ENCODE peak calls at places on chromosomes 13 and 19, in six cellular contexts. Q is small intestine, T is heart left ventricle, I is dorsolateral prefrontal cortex, D is heart right ventricle, J is IMR-90. K is an unnamed sample.

GRCh38 chr19:36151144-36152051 is 849 bp downstream of the COX7A1 start:
- DNase-seq in T (peak), Q (no peak), J (no peak), I (no peak), D (peak), K (no peak)

GRCh38 chr19:17180997-17181702 is 34.0 kb upstream of the USE1 start:
- DNase-seq in T (no peak), J (no peak), D (no peak), I (no peak), Q (no peak), K (no peak)

GRCh38 chr19:3479819-3480215 is 508 bp downstream of the SMIM24 start:
- DNase-seq in J (no peak), D (no peak), I (no peak), Q (peak), T (no peak), K (no peak)

GRCh38 chr19:46229442-46229841 is at the start of gene IGFL1:
- DNase-seq in D (no peak), T (no peak), Q (no peak), J (no peak), I (no peak), K (no peak)

GRCh38 chr19:29768166-29768565 is 43.6 kb upstream of the CCNE1 start:
- DNase-seq in D (no peak), J (no peak), I (no peak), T (no peak), Q (no peak), K (no peak)

GRCh38 chr13:113759525-113760137 is 605 bp downstream of the TMEM255B start:
- DNase-seq in D (peak), I (no peak), T (peak), J (peak), Q (no peak), K (no peak)

GRCh38 chr19:49374665-49375434 is 11.2 kb downstream of the DKKL1 start:
- DNase-seq in D (no peak), J (no peak), T (no peak), I (no peak), Q (no peak), K (no peak)

GRCh38 chr13:101590479-101590878 is 138.0 kb downstream of the ITGBL1 start:
- DNase-seq in I (no peak), Q (no peak), T (no peak), D (no peak), J (no peak), K (no peak)

GRCh38 chr13:48975101-48975925 is at the start of gene FNDC3A:
- DNase-seq in D (peak), J (peak), Q (peak), I (peak), T (peak), K (peak)

GRCh38 chr13:100156786-100157185 is 67.9 kb downstream of the PCCA start:
- DNase-seq in J (no peak), Q (no peak), D (no peak), I (no peak), T (no peak), K (no peak)
- H3K27ac ChIP-seq in J (no peak), Q (no peak), D (no peak), I (no peak), T (no peak), K (no peak)

GRCh38 chr19:16121141-16121540 is 9.5 kb downstream of the RAB8A start:
- DNase-seq in D (no peak), J (no peak), I (no peak), T (no peak), Q (no peak), K (no peak)

GRCh38 chr19:16116067-16116466 is 4.4 kb downstream of the RAB8A start:
- DNase-seq in D (no peak), Q (no peak), J (no peak), I (no peak), T (no peak), K (no peak)

GRCh38 chr19:16117594-16118033 is 5.9 kb downstream of the RAB8A start:
- DNase-seq in D (no peak), T (no peak), J (no peak), I (no peak), Q (no peak), K (peak)

GRCh38 chr19:16115309-16116039 is 3.8 kb downstream of the RAB8A start:
- DNase-seq in D (no peak), I (peak), Q (peak), J (no peak), T (no peak), K (no peak)

DNA sequence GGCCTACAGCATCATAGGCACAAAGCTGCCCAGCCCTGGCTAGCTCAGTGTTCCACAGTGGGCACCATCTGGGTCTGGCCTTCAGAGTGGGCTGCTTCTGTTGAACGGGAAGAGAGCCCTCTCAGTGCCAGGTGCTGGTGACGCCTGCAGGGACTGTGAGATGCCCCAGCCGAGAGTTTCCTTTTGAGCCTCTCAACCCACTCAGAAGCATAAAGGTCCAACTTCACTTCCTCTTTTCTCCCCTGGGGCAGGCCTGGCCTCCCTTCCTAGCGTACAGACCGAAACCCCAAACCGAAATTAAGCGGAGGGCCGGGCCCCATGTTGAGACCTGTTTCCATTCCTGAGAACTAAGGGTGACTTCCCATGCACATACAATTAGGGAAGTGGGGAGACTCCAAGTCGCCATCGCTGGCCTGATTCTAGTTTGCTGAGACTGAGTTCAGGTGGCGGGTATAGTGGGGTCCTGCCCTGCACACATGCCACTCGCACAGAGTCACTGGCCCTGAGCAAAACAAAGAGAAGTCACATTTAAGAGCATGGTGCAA is 6.9 kb downstream of the RAB8A start:
- DNase-seq in Q (no peak), D (peak), J (no peak), I (no peak), T (peak), K (peak)
- H3K4me3 ChIP-seq in Q (no peak), D (no peak), J (no peak), I (no peak), T (no peak), K (no peak)

DNA sequence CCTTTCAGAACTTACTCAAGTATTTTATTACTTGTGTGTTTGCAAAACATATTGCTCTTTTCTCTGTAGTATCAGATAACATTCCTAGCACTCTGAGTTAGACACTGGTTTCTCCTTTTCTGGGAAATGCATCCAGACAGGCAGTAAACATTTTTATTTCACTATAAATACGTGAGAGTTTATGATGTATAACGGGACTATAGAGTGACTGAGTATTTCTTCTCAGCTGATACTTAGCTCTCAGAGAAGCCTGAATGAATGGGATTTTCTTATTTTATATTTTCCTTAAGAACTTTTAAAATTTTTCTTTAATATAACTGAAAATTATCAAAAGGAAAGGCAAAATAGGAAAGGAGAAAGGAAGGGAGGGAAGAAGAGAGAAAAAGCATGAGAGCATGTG is 211.2 kb upstream of the EDNRB start:
- DNase-seq in D (no peak), I (no peak), Q (no peak), T (no peak), J (no peak), K (no peak)
- H3K27ac ChIP-seq in D (no peak), I (no peak), Q (no peak), T (no peak), J (no peak), K (peak)

GRCh38 chr13:111068009-111068350 is 47.1 kb upstream of the ARHGEF7 start:
- DNase-seq in J (no peak), T (no peak), Q (no peak), I (no peak), D (no peak), K (no peak)
- H3K4me3 ChIP-seq in J (no peak), T (peak), Q (no peak), I (no peak), D (no peak), K (peak)